ENCODE peak calls at places on chromosomes 16 and 17, in five cellular contexts. A is cardiac muscle cell; R is neural progenitor cell; X is CD8-positive, alpha-beta memory T cell; Y is ascending aorta. B is an unnamed sample. For H3K4me1, the result is how much of the 10 kb centered on the place peaks cover.

GRCh38 chr17:4148611-4149308 is 5.8 kb downstream of the CYB5D2 start:
- DNase-seq in A (no peak), R (no peak), X (no peak), Y (no peak), B (no peak)

GRCh38 chr17:42548070-42548837 is 4.5 kb upstream of the HSD17B1 start:
- DNase-seq in A (peak), R (peak), X (peak), Y (no peak), B (no peak)

GRCh38 chr16:11708421-11708820 is 34.2 kb downstream of the TXNDC11 start:
- DNase-seq in A (peak), R (no peak), X (no peak), Y (no peak), B (no peak)

GRCh38 chr17:50428831-50429424 is 2.9 kb downstream of the ACSF2 start:
- DNase-seq in A (no peak), R (no peak), X (no peak), Y (no peak), B (no peak)

GRCh38 chr17:9899280-9900018 is 5.6 kb downstream of the RCVRN start:
- DNase-seq in A (no peak), R (no peak), X (no peak), Y (no peak), B (no peak)

GRCh38 chr17:16446338-16446983 is 31.1 kb downstream of the TRPV2 start:
- DNase-seq in A (no peak), R (no peak), X (no peak), Y (no peak), B (no peak)

GRCh38 chr17:17749921-17750320 is 68.7 kb downstream of the RAI1 start:
- DNase-seq in A (peak), R (peak), X (peak), Y (peak), B (no peak)

GRCh38 chr16:85275533-85276249 is 163.4 kb upstream of the CIBAR2 start:
- DNase-seq in A (peak), R (peak), X (peak), Y (peak), B (no peak)

GRCh38 chr16:87465306-87465705 is 27.5 kb downstream of the ZCCHC14 start:
- DNase-seq in A (peak), R (no peak), X (no peak), Y (peak), B (peak)

GRCh38 chr17:55200904-55201608 is 63.7 kb upstream of the HLF start:
- DNase-seq in A (no peak), R (no peak), X (no peak), Y (no peak), B (no peak)

GRCh38 chr17:80601146-80601545 is 56.5 kb downstream of the RPTOR start:
- DNase-seq in A (no peak), R (no peak), X (no peak), Y (no peak), B (no peak)

GRCh38 chr17:1627219-1627986 is 1.2 kb downstream of the SLC43A2 start:
- DNase-seq in A (no peak), R (no peak), X (no peak), Y (peak), B (no peak)

GRCh38 chr16:17101646-17102045 is 369.1 kb downstream of the XYLT1 start:
- DNase-seq in A (no peak), R (peak), X (no peak), Y (no peak), B (no peak)

GRCh38 chr17:76597156-76598003 is 11.7 kb upstream of the ST6GALNAC2 start:
- DNase-seq in A (peak), R (no peak), X (no peak), Y (no peak), B (peak)

GRCh38 chr17:57918017-57918895 is 37.0 kb downstream of the CUEDC1 start:
- DNase-seq in A (peak), R (peak), X (no peak), Y (no peak), B (no peak)

GRCh38 chr16:19888834-19889233 is 4.2 kb upstream of the GPRC5B start:
- DNase-seq in A (no peak), R (no peak), X (no peak), Y (no peak), B (no peak)

GRCh38 chr17:73005360-73005759 is 87.1 kb downstream of the SLC39A11 start:
- DNase-seq in A (no peak), R (no peak), X (no peak), Y (no peak), B (no peak)

GRCh38 chr16:69131167-69131748 is 1.1 kb downstream of the CHTF8 start:
- DNase-seq in A (peak), R (peak), X (no peak), Y (no peak), B (no peak)

GRCh38 chr16:55179858-55180585 is 144.0 kb upstream of the IRX6 start:
- DNase-seq in A (no peak), R (peak), X (no peak), Y (no peak), B (no peak)

GRCh38 chr17:69733171-69734014 is 318.9 kb downstream of the MAP2K6 start:
- DNase-seq in A (peak), R (no peak), X (no peak), Y (peak), B (no peak)

GRCh38 chr16:70800798-70801480 is at the start of gene VAC14:
- DNase-seq in A (peak), R (peak), X (peak), Y (peak), B (peak)

GRCh38 chr16:28261916-28262315 is 30.4 kb upstream of the SBK1 start:
- DNase-seq in A (no peak), R (no peak), X (no peak), Y (no peak), B (no peak)

GRCh38 chr16:1108299-1109252 is 12.5 kb upstream of the C1QTNF8 start:
- DNase-seq in A (peak), R (no peak), X (no peak), Y (no peak), B (peak)

GRCh38 chr16:59341368-59341767 is 607.3 kb upstream of the GOT2 start:
- DNase-seq in A (no peak), R (peak), X (no peak), Y (no peak), B (no peak)

GRCh38 chr17:79084291-79085153 is 9.9 kb downstream of the ENGASE start:
- DNase-seq in A (no peak), R (no peak), X (no peak), Y (no peak), B (no peak)

GRCh38 chr16:29820271-29820701 is at the start of gene MVP:
- DNase-seq in A (peak), R (no peak), X (peak), Y (peak), B (no peak)

GRCh38 chr17:29518359-29518758 is 48.5 kb downstream of the ABHD15 start:
- DNase-seq in A (no peak), R (no peak), X (no peak), Y (no peak), B (no peak)

GRCh38 chr17:10730956-10731879 is 1.4 kb upstream of the TMEM220 start:
- DNase-seq in A (no peak), R (no peak), X (no peak), Y (no peak), B (no peak)

GRCh38 chr16:72066747-72067146 is 3.7 kb downstream of the HPR start:
- DNase-seq in A (peak), R (peak), X (peak), Y (no peak), B (no peak)

GRCh38 chr17:17567631-17568030 is 23.9 kb downstream of the PEMT start:
- DNase-seq in A (peak), R (no peak), X (no peak), Y (peak), B (no peak)

GRCh38 chr17:44008205-44008909 is 3.9 kb downstream of the NAGS start:
- DNase-seq in A (no peak), R (no peak), X (no peak), Y (no peak), B (no peak)
- H3K4me3 ChIP-seq in A (peak), R (no peak), X (peak), Y (peak), B (no peak)

GRCh38 chr16:73817500-73817899 is 479.1 kb upstream of the PSMD7 start:
- DNase-seq in A (no peak), R (no peak), X (no peak), Y (no peak), B (no peak)
- H3K4me1 ChIP-seq in A (under half), R (under half), X (under half), Y (under half), B (under half)

GRCh38 chr16:13672196-13672595 is 247.8 kb upstream of the ERCC4 start:
- DNase-seq in A (no peak), R (peak), X (no peak), Y (no peak), B (no peak)
- H3K27ac ChIP-seq in A (no peak), R (peak), X (no peak), Y (no peak), B (no peak)

GRCh38 chr17:48615212-48615962 is at the start of gene HOXB8:
- DNase-seq in A (no peak), R (no peak), X (no peak), Y (no peak), B (no peak)
- H3K4me3 ChIP-seq in A (no peak), R (no peak), X (no peak), Y (peak), B (no peak)

GRCh38 chr17:60827920-60828319 is 150.3 kb downstream of the BCAS3 start:
- DNase-seq in A (no peak), R (no peak), X (no peak), Y (no peak), B (no peak)
- H3K4me1 ChIP-seq in A (under half), R (under half), X (under half), Y (under half), B (under half)